ENCODE peak calls at places on chromosomes 13 and 19, in seven cellular contexts. One of them, this sample, is unnamed. For H3K9me3, the result is how much of the 10 kb centered on the place peaks cover.

GRCh38 chr19:10424011-10424637 is 3.8 kb downstream of the PDE4A start:
- DNase-seq in naive thymus-derived CD4-positive, alpha-beta T cell: peak
- DNase-seq in neural progenitor cell: peak
- DNase-seq in body of pancreas: peak
- DNase-seq in endodermal cell: peak
- DNase-seq in neuronal stem cell: peak
- DNase-seq in CD8-positive, alpha-beta memory T cell: peak
- DNase-seq in this sample: no peak

GRCh38 chr13:43546260-43546659 is 240.5 kb downstream of the ENOX1 start:
- DNase-seq in naive thymus-derived CD4-positive, alpha-beta T cell: no peak
- DNase-seq in neuronal stem cell: no peak
- DNase-seq in endodermal cell: no peak
- DNase-seq in neural progenitor cell: peak
- DNase-seq in body of pancreas: no peak
- DNase-seq in CD8-positive, alpha-beta memory T cell: no peak
- DNase-seq in this sample: no peak

GRCh38 chr19:47284324-47284899 is 9.7 kb downstream of the INAFM1 start:
- DNase-seq in CD8-positive, alpha-beta memory T cell: peak
- DNase-seq in body of pancreas: no peak
- DNase-seq in neuronal stem cell: peak
- DNase-seq in naive thymus-derived CD4-positive, alpha-beta T cell: no peak
- DNase-seq in neural progenitor cell: peak
- DNase-seq in endodermal cell: peak
- DNase-seq in this sample: no peak

GRCh38 chr13:59679239-59679638 is 484.5 kb downstream of the DIAPH3 start:
- DNase-seq in CD8-positive, alpha-beta memory T cell: no peak
- DNase-seq in neural progenitor cell: peak
- DNase-seq in naive thymus-derived CD4-positive, alpha-beta T cell: no peak
- DNase-seq in endodermal cell: no peak
- DNase-seq in neuronal stem cell: no peak
- DNase-seq in body of pancreas: no peak
- DNase-seq in this sample: no peak

GRCh38 chr13:29369060-29369743 is 226.3 kb downstream of the SLC7A1 start:
- DNase-seq in endodermal cell: peak
- DNase-seq in neuronal stem cell: peak
- DNase-seq in body of pancreas: peak
- DNase-seq in CD8-positive, alpha-beta memory T cell: no peak
- DNase-seq in naive thymus-derived CD4-positive, alpha-beta T cell: no peak
- DNase-seq in neural progenitor cell: peak
- DNase-seq in this sample: no peak

GRCh38 chr13:101945435-101945834 is 456.4 kb downstream of the FGF14 start:
- DNase-seq in neuronal stem cell: no peak
- DNase-seq in CD8-positive, alpha-beta memory T cell: no peak
- DNase-seq in body of pancreas: no peak
- DNase-seq in neural progenitor cell: peak
- DNase-seq in endodermal cell: peak
- DNase-seq in naive thymus-derived CD4-positive, alpha-beta T cell: no peak
- DNase-seq in this sample: no peak

GRCh38 chr19:16771618-16772017 is 52.0 kb downstream of the NWD1 start:
- DNase-seq in CD8-positive, alpha-beta memory T cell: peak
- DNase-seq in neuronal stem cell: peak
- DNase-seq in endodermal cell: peak
- DNase-seq in neural progenitor cell: peak
- DNase-seq in naive thymus-derived CD4-positive, alpha-beta T cell: peak
- DNase-seq in body of pancreas: peak
- DNase-seq in this sample: peak

GRCh38 chr19:35756373-35757230 is at the start of gene HSPB6:
- DNase-seq in neuronal stem cell: no peak
- DNase-seq in body of pancreas: peak
- DNase-seq in CD8-positive, alpha-beta memory T cell: no peak
- DNase-seq in endodermal cell: peak
- DNase-seq in naive thymus-derived CD4-positive, alpha-beta T cell: no peak
- DNase-seq in neural progenitor cell: peak
- DNase-seq in this sample: peak

GRCh38 chr19:41327076-41327475 is 17.1 kb downstream of the CCDC97 start:
- DNase-seq in endodermal cell: peak
- DNase-seq in body of pancreas: no peak
- DNase-seq in CD8-positive, alpha-beta memory T cell: no peak
- DNase-seq in neuronal stem cell: no peak
- DNase-seq in naive thymus-derived CD4-positive, alpha-beta T cell: no peak
- DNase-seq in neural progenitor cell: no peak
- DNase-seq in this sample: no peak

GRCh38 chr13:21435231-21435630 is 23.9 kb downstream of the ZDHHC20 start:
- DNase-seq in endodermal cell: no peak
- DNase-seq in body of pancreas: no peak
- DNase-seq in CD8-positive, alpha-beta memory T cell: no peak
- DNase-seq in neuronal stem cell: no peak
- DNase-seq in neural progenitor cell: no peak
- DNase-seq in naive thymus-derived CD4-positive, alpha-beta T cell: no peak
- DNase-seq in this sample: no peak
- H3K9me3 ChIP-seq in endodermal cell: half or more
- H3K9me3 ChIP-seq in body of pancreas: under half
- H3K9me3 ChIP-seq in CD8-positive, alpha-beta memory T cell: under half
- H3K9me3 ChIP-seq in neuronal stem cell: under half
- H3K9me3 ChIP-seq in neural progenitor cell: under half
- H3K9me3 ChIP-seq in naive thymus-derived CD4-positive, alpha-beta T cell: under half
- H3K9me3 ChIP-seq in this sample: under half

DNA sequence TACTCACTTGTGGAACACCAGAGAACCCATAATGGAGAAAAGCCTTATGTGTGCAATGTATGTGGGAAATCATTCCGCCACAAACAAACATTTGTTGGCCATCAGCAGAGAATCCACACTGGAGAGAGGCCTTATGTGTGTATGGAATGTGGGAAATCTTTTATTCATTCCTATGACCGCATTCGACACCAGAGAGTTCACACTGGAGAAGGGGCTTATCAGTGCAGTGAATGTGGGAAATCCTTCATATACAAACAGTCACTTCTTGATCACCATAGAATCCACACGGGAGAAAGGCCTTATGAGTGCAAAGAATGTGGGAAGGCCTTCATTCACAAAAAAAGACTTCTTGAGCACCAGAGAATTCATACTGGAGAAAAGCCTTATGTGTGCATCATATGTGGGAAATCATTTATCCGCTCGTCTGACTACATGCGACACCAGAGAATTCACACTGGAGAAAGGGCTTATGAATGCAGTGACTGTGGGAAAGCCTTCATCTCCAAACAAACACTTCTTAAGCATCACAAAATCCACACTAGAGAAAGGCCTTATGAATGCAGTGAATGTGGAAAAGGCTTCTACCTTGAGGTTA is 10.9 kb downstream of the ZNF549 start:
- DNase-seq in endodermal cell: no peak
- DNase-seq in neuronal stem cell: no peak
- DNase-seq in neural progenitor cell: no peak
- DNase-seq in naive thymus-derived CD4-positive, alpha-beta T cell: no peak
- DNase-seq in CD8-positive, alpha-beta memory T cell: no peak
- DNase-seq in body of pancreas: no peak
- DNase-seq in this sample: no peak
- H3K9me3 ChIP-seq in endodermal cell: half or more
- H3K9me3 ChIP-seq in neuronal stem cell: half or more
- H3K9me3 ChIP-seq in neural progenitor cell: under half
- H3K9me3 ChIP-seq in naive thymus-derived CD4-positive, alpha-beta T cell: half or more
- H3K9me3 ChIP-seq in CD8-positive, alpha-beta memory T cell: half or more
- H3K9me3 ChIP-seq in body of pancreas: half or more
- H3K9me3 ChIP-seq in this sample: under half

DNA sequence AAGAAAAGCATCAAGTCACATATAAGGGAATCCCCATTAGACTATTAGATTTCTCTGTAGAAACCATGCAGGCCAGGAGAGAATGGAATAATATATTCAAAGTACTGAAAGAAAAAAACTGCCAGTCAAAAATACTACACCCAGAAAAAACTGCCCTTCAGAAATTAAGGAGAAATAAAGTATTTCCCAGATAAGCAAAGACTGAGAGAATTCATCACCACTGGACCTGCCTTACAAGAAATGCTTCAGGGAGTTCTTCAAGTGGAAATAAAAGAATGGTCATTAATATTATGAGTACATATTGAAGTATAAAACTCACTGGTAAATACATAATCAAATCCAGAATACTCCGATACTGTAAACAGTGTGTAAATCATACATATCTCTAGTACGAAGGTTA is 35.9 kb downstream of the VWA8 start:
- DNase-seq in neuronal stem cell: no peak
- DNase-seq in naive thymus-derived CD4-positive, alpha-beta T cell: no peak
- DNase-seq in endodermal cell: no peak
- DNase-seq in CD8-positive, alpha-beta memory T cell: no peak
- DNase-seq in neural progenitor cell: no peak
- DNase-seq in body of pancreas: no peak
- DNase-seq in this sample: no peak
- H3K9me3 ChIP-seq in neuronal stem cell: under half
- H3K9me3 ChIP-seq in naive thymus-derived CD4-positive, alpha-beta T cell: under half
- H3K9me3 ChIP-seq in endodermal cell: under half
- H3K9me3 ChIP-seq in CD8-positive, alpha-beta memory T cell: under half
- H3K9me3 ChIP-seq in neural progenitor cell: under half
- H3K9me3 ChIP-seq in body of pancreas: under half
- H3K9me3 ChIP-seq in this sample: under half

DNA sequence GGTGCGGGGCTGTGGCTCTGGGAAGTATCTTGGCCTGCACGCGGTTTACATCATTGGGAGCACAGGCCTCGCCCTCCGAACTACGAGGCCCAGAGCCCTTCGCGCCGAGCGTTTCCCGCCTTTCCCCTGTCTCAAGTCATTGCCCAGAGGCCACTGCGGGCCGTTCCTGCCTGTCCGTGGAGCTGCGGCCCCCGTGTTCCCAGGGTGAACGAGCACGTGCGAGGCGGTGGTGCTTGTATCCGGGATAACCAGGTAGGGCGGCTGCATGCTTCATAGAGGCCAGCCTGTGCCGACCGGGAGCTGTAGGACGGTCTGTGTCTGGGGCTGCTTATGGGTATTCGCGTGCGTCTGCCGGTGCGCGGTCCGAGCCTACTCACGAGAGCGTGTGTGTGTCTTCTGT is 32.5 kb downstream of the ZNF527 start:
- DNase-seq in CD8-positive, alpha-beta memory T cell: no peak
- DNase-seq in naive thymus-derived CD4-positive, alpha-beta T cell: no peak
- DNase-seq in neuronal stem cell: no peak
- DNase-seq in body of pancreas: no peak
- DNase-seq in endodermal cell: no peak
- DNase-seq in neural progenitor cell: no peak
- DNase-seq in this sample: peak
- H3K9me3 ChIP-seq in CD8-positive, alpha-beta memory T cell: under half
- H3K9me3 ChIP-seq in naive thymus-derived CD4-positive, alpha-beta T cell: half or more
- H3K9me3 ChIP-seq in neuronal stem cell: under half
- H3K9me3 ChIP-seq in body of pancreas: half or more
- H3K9me3 ChIP-seq in endodermal cell: half or more
- H3K9me3 ChIP-seq in neural progenitor cell: under half
- H3K9me3 ChIP-seq in this sample: under half